ENCODE peak calls at places on chromosome 20, in eight cellular contexts. J is endothelial cell; O is NCI-H1092 treated with DMSO at 0.1 percent for 48 hours; T is cardiac septum; M is progenitor cell of endocrine pancreas; L is suprapubic skin; W is right cardiac atrium; N is activated CD8-positive, alpha-beta memory T cell treated with anti-CD3 and anti-CD28 coated beads, Interleukin-2, amount 50 U/mL, for 48 hours. U is an unnamed sample.

GRCh38 chr20:16292227-16292626 is 281.0 kb downstream of the KIF16B start:
- DNase-seq in O (no peak), M (no peak), N (no peak), W (no peak), L (no peak), T (no peak), J (no peak), U (no peak)

GRCh38 chr20:36141310-36141709 is 13.2 kb upstream of the EPB41L1 start:
- DNase-seq in L (no peak), M (no peak), T (no peak), O (no peak), J (no peak), N (no peak), W (no peak), U (no peak)

GRCh38 chr20:33647603-33648395 is 14.3 kb upstream of the C20orf144 start:
- DNase-seq in N (no peak), J (no peak), W (no peak), O (no peak), L (no peak), T (no peak), M (no peak), U (no peak)

GRCh38 chr20:25315418-25316210 is 67.7 kb downstream of the PYGB start:
- DNase-seq in L (peak; percentile 50), T (no peak), W (no peak), N (peak; percentile 36), J (no peak), M (no peak), O (no peak), U (peak; percentile 54)

GRCh38 chr20:49397525-49397924 is 84.9 kb downstream of the KCNB1 start:
- DNase-seq in W (peak; percentile 64), N (no peak), L (no peak), M (no peak), T (no peak), J (no peak), O (no peak), U (no peak)

GRCh38 chr20:37007898-37008649 is 56.6 kb upstream of the SAMHD1 start:
- DNase-seq in J (no peak), N (no peak), T (no peak), W (no peak), M (no peak), O (no peak), L (no peak), U (no peak)

GRCh38 chr20:57714409-57715267 is 4.8 kb upstream of the PMEPA1 start:
- DNase-seq in W (no peak), N (no peak), L (no peak), J (no peak), M (no peak), O (no peak), T (no peak), U (no peak)

GRCh38 chr20:53706008-53706481 is 112.4 kb upstream of the ZNF217 start:
- DNase-seq in M (no peak), O (no peak), L (no peak), T (no peak), W (no peak), J (no peak), N (no peak), U (no peak)

GRCh38 chr20:14449323-14449722 is 111.9 kb upstream of the FLRT3 start:
- DNase-seq in M (no peak), J (no peak), O (no peak), T (no peak), W (no peak), L (no peak), N (no peak), U (no peak)

GRCh38 chr20:58174708-58175287 is 53.7 kb downstream of the ANKRD60 start:
- DNase-seq in M (no peak), W (peak; percentile 43), J (no peak), N (no peak), O (no peak), L (no peak), T (no peak), U (peak; percentile 84)

GRCh38 chr20:50099121-50099520 is 13.8 kb downstream of the UBE2V1 start:
- DNase-seq in M (no peak), W (no peak), N (no peak), J (no peak), O (no peak), L (no peak), T (no peak), U (no peak)

GRCh38 chr20:63787302-63787701 is 43.8 kb downstream of the ZBTB46 start:
- DNase-seq in M (no peak), J (no peak), W (no peak), O (no peak), N (no peak), L (no peak), T (no peak), U (no peak)

GRCh38 chr20:7695622-7696021 is 244.6 kb downstream of the HAO1 start:
- DNase-seq in J (no peak), L (no peak), W (no peak), N (no peak), M (no peak), O (no peak), T (no peak), U (no peak)

GRCh38 chr20:58623579-58624473 is 27.3 kb upstream of the STX16 start:
- DNase-seq in J (no peak), M (no peak), T (no peak), W (peak; percentile 73), L (no peak), N (no peak), O (no peak), U (no peak)

GRCh38 chr20:52893498-52893897 is 78.7 kb upstream of the TSHZ2 start:
- DNase-seq in J (no peak), W (no peak), N (no peak), T (no peak), L (no peak), M (no peak), O (no peak), U (no peak)

GRCh38 chr20:25017257-25017803 is 24.8 kb upstream of the APMAP start:
- DNase-seq in W (no peak), O (no peak), M (peak; percentile 53), J (no peak), L (peak; percentile 82), T (peak; percentile 70), N (no peak), U (peak; percentile 51)

GRCh38 chr20:19758888-19759331 is 852 bp downstream of the RIN2 start:
- DNase-seq in J (peak; percentile 76), L (peak; percentile 88), T (peak; percentile 89), W (peak; percentile 89), M (peak; percentile 59), O (peak; percentile 30), N (no peak), U (no peak)

GRCh38 chr20:46959081-46959692 is 64.5 kb downstream of the EYA2 start:
- DNase-seq in O (no peak), L (no peak), J (no peak), M (no peak), W (no peak), N (no peak), T (no peak), U (no peak)

GRCh38 chr20:4108495-4109306 is 93.3 kb upstream of the RNF24 start:
- DNase-seq in L (no peak), O (peak; percentile 61), T (no peak), W (peak; percentile 67), M (peak; percentile 48), J (peak; percentile 62), N (peak; percentile 72), U (peak; percentile 78)

GRCh38 chr20:830011-830521 is 3.4 kb upstream of the FAM110A start:
- DNase-seq in W (no peak), J (no peak), L (peak; percentile 1), T (no peak), N (no peak), O (no peak), M (no peak), U (peak; percentile 5)

GRCh38 chr20:57747889-57748456 is 38.2 kb upstream of the PMEPA1 start:
- DNase-seq in T (peak; percentile 38), N (no peak), M (no peak), L (peak; percentile 59), J (no peak), W (no peak), O (no peak), U (no peak)

GRCh38 chr20:46923550-46923949 is 28.9 kb downstream of the EYA2 start:
- DNase-seq in T (no peak), M (no peak), L (no peak), W (no peak), J (no peak), N (no peak), O (no peak), U (no peak)

GRCh38 chr20:49843139-49843538 is 30.5 kb downstream of the SLC9A8 start:
- DNase-seq in N (no peak), T (no peak), O (no peak), M (no peak), J (no peak), L (no peak), W (no peak), U (no peak)

GRCh38 chr20:32517914-32518592 is 67.1 kb downstream of the NOL4L start:
- DNase-seq in N (no peak), J (no peak), W (no peak), M (no peak), O (no peak), L (no peak), T (no peak), U (no peak)

GRCh38 chr20:57391439-57392129 is 388 bp downstream of the RBM38 start:
- DNase-seq in N (peak; percentile 75), M (peak; percentile 20), O (no peak), J (no peak), L (no peak), W (no peak), T (no peak), U (no peak)

GRCh38 chr20:58650181-58650775 is 805 bp upstream of the STX16 start:
- DNase-seq in T (no peak), L (no peak), N (peak; percentile 77), W (peak; percentile 40), J (peak; percentile 41), M (peak; percentile 25), O (no peak), U (peak; percentile 73)

GRCh38 chr20:63446174-63447024 is 26.1 kb downstream of the KCNQ2 start:
- DNase-seq in T (no peak), M (no peak), O (no peak), J (no peak), W (peak; percentile 76), L (no peak), N (no peak), U (no peak)

U was measured in sciatic nerve.